ENCODE peak calls at places on chromosomes 13 and 19, in eight cellular contexts. One of them, this sample, is unnamed.

GRCh38 chr19:48308695-48309586 is 16.4 kb upstream of the EMP3 start:
- DNase-seq in pancreas: no peak
- DNase-seq in H7: peak
- DNase-seq in breast epithelium: no peak
- DNase-seq in mucosa of descending colon: no peak
- DNase-seq in brain microvascular endothelial cell: no peak
- DNase-seq in mesendoderm: peak
- DNase-seq in colonic mucosa: no peak
- DNase-seq in this sample: peak

GRCh38 chr13:71621152-71622124 is 245.6 kb downstream of the DACH1 start:
- DNase-seq in mucosa of descending colon: no peak
- DNase-seq in breast epithelium: no peak
- DNase-seq in pancreas: no peak
- DNase-seq in colonic mucosa: no peak
- DNase-seq in brain microvascular endothelial cell: no peak
- DNase-seq in H7: no peak
- DNase-seq in mesendoderm: peak
- DNase-seq in this sample: no peak

GRCh38 chr13:72221276-72221962 is 354.4 kb upstream of the DACH1 start:
- DNase-seq in H7: peak
- DNase-seq in brain microvascular endothelial cell: no peak
- DNase-seq in colonic mucosa: peak
- DNase-seq in mucosa of descending colon: peak
- DNase-seq in breast epithelium: peak
- DNase-seq in mesendoderm: peak
- DNase-seq in pancreas: peak
- DNase-seq in this sample: peak

GRCh38 chr13:87274209-87274819 is 396.9 kb upstream of the SLITRK5 start:
- DNase-seq in brain microvascular endothelial cell: no peak
- DNase-seq in breast epithelium: no peak
- DNase-seq in pancreas: no peak
- DNase-seq in mesendoderm: peak
- DNase-seq in mucosa of descending colon: no peak
- DNase-seq in colonic mucosa: peak
- DNase-seq in H7: peak
- DNase-seq in this sample: peak

GRCh38 chr19:38564981-38565685 is 52.6 kb downstream of the MAP4K1 start:
- DNase-seq in breast epithelium: no peak
- DNase-seq in mesendoderm: no peak
- DNase-seq in pancreas: no peak
- DNase-seq in mucosa of descending colon: no peak
- DNase-seq in brain microvascular endothelial cell: no peak
- DNase-seq in colonic mucosa: no peak
- DNase-seq in H7: peak
- DNase-seq in this sample: no peak

GRCh38 chr13:110797230-110797877 is 83.9 kb downstream of the ING1 start:
- DNase-seq in pancreas: no peak
- DNase-seq in breast epithelium: no peak
- DNase-seq in brain microvascular endothelial cell: no peak
- DNase-seq in mucosa of descending colon: no peak
- DNase-seq in H7: peak
- DNase-seq in mesendoderm: peak
- DNase-seq in colonic mucosa: no peak
- DNase-seq in this sample: peak

GRCh38 chr19:55383279-55383788 is 758 bp downstream of the TMEM238 start:
- DNase-seq in brain microvascular endothelial cell: no peak
- DNase-seq in mucosa of descending colon: no peak
- DNase-seq in colonic mucosa: peak
- DNase-seq in pancreas: no peak
- DNase-seq in mesendoderm: no peak
- DNase-seq in breast epithelium: no peak
- DNase-seq in H7: no peak
- DNase-seq in this sample: no peak

GRCh38 chr19:49216076-49216475 is 58.5 kb downstream of the TRPM4 start:
- DNase-seq in pancreas: no peak
- DNase-seq in brain microvascular endothelial cell: peak
- DNase-seq in colonic mucosa: no peak
- DNase-seq in H7: no peak
- DNase-seq in mesendoderm: peak
- DNase-seq in breast epithelium: no peak
- DNase-seq in mucosa of descending colon: no peak
- DNase-seq in this sample: peak

GRCh38 chr19:41299755-41300089 is 10.2 kb upstream of the CCDC97 start:
- DNase-seq in mucosa of descending colon: no peak
- DNase-seq in pancreas: no peak
- DNase-seq in breast epithelium: no peak
- DNase-seq in H7: no peak
- DNase-seq in brain microvascular endothelial cell: peak
- DNase-seq in colonic mucosa: no peak
- DNase-seq in mesendoderm: no peak
- DNase-seq in this sample: peak

GRCh38 chr13:47188802-47189201 is 291.9 kb upstream of the HTR2A start:
- DNase-seq in H7: no peak
- DNase-seq in brain microvascular endothelial cell: no peak
- DNase-seq in mesendoderm: peak
- DNase-seq in pancreas: no peak
- DNase-seq in colonic mucosa: no peak
- DNase-seq in breast epithelium: no peak
- DNase-seq in mucosa of descending colon: no peak
- DNase-seq in this sample: peak

GRCh38 chr19:41774515-41774980 is 19.2 kb downstream of the CEACAM6 start:
- DNase-seq in mucosa of descending colon: peak
- DNase-seq in H7: no peak
- DNase-seq in pancreas: no peak
- DNase-seq in brain microvascular endothelial cell: no peak
- DNase-seq in mesendoderm: no peak
- DNase-seq in breast epithelium: no peak
- DNase-seq in colonic mucosa: peak
- DNase-seq in this sample: no peak

GRCh38 chr19:39480337-39481228 is at the start of gene TIMM50:
- DNase-seq in pancreas: peak
- DNase-seq in H7: peak
- DNase-seq in mesendoderm: peak
- DNase-seq in brain microvascular endothelial cell: peak
- DNase-seq in colonic mucosa: peak
- DNase-seq in mucosa of descending colon: peak
- DNase-seq in breast epithelium: peak
- DNase-seq in this sample: peak

GRCh38 chr13:59043016-59043415 is 1120.7 kb downstream of the DIAPH3 start:
- DNase-seq in breast epithelium: no peak
- DNase-seq in brain microvascular endothelial cell: no peak
- DNase-seq in mucosa of descending colon: no peak
- DNase-seq in colonic mucosa: no peak
- DNase-seq in pancreas: no peak
- DNase-seq in H7: peak
- DNase-seq in mesendoderm: no peak
- DNase-seq in this sample: no peak

GRCh38 chr13:43516401-43516826 is 270.4 kb downstream of the ENOX1 start:
- DNase-seq in mesendoderm: no peak
- DNase-seq in mucosa of descending colon: no peak
- DNase-seq in H7: no peak
- DNase-seq in colonic mucosa: no peak
- DNase-seq in breast epithelium: no peak
- DNase-seq in pancreas: no peak
- DNase-seq in brain microvascular endothelial cell: no peak
- DNase-seq in this sample: peak

GRCh38 chr13:84917252-84917878 is 881.9 kb downstream of the SLITRK6 start:
- DNase-seq in breast epithelium: no peak
- DNase-seq in colonic mucosa: no peak
- DNase-seq in mesendoderm: peak
- DNase-seq in brain microvascular endothelial cell: no peak
- DNase-seq in H7: no peak
- DNase-seq in pancreas: no peak
- DNase-seq in mucosa of descending colon: no peak
- DNase-seq in this sample: peak

GRCh38 chr13:22748866-22749586 is 431.8 kb upstream of the SGCG start:
- DNase-seq in mesendoderm: no peak
- DNase-seq in brain microvascular endothelial cell: no peak
- DNase-seq in mucosa of descending colon: no peak
- DNase-seq in colonic mucosa: no peak
- DNase-seq in pancreas: no peak
- DNase-seq in breast epithelium: no peak
- DNase-seq in H7: no peak
- DNase-seq in this sample: peak

GRCh38 chr19:43780706-43781525 is at the start of gene KCNN4:
- DNase-seq in mucosa of descending colon: peak
- DNase-seq in brain microvascular endothelial cell: peak
- DNase-seq in pancreas: no peak
- DNase-seq in breast epithelium: no peak
- DNase-seq in colonic mucosa: peak
- DNase-seq in mesendoderm: no peak
- DNase-seq in H7: peak
- DNase-seq in this sample: peak

GRCh38 chr19:30393046-30393445 is 20.9 kb downstream of the ZNF536 start:
- DNase-seq in breast epithelium: no peak
- DNase-seq in brain microvascular endothelial cell: no peak
- DNase-seq in mucosa of descending colon: no peak
- DNase-seq in H7: no peak
- DNase-seq in pancreas: no peak
- DNase-seq in colonic mucosa: no peak
- DNase-seq in mesendoderm: no peak
- DNase-seq in this sample: no peak

DNA sequence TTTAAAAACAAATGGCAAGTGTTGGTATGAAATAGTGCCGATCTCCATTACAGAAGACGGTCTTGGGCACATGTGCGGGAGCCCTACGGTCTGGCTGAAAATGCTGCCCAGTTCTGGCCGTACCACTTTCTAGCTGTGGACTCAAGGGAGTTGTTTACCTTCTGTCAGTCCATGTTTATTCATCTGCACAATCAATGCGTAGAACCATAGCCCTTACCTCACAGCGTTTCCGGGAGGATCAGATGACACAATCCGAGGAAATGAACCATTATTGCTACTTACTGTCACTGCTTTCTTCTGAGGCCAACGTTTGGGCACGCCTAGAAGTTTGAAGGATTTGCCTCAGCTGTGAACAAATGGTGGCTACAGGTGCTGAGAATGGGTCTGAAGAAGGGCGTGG is 31.2 kb downstream of the GADD45B start:
- DNase-seq in brain microvascular endothelial cell: peak
- DNase-seq in pancreas: peak
- DNase-seq in breast epithelium: peak
- DNase-seq in mesendoderm: no peak
- DNase-seq in colonic mucosa: peak
- DNase-seq in H7: peak
- DNase-seq in mucosa of descending colon: no peak
- DNase-seq in this sample: peak
- H3K4me3 ChIP-seq in brain microvascular endothelial cell: no peak
- H3K4me3 ChIP-seq in pancreas: no peak
- H3K4me3 ChIP-seq in breast epithelium: no peak
- H3K4me3 ChIP-seq in mesendoderm: no peak
- H3K4me3 ChIP-seq in colonic mucosa: no peak
- H3K4me3 ChIP-seq in H7: no peak
- H3K4me3 ChIP-seq in mucosa of descending colon: no peak
- H3K4me3 ChIP-seq in this sample: no peak

GRCh38 chr19:46722004-46722380 is 5.1 kb upstream of the PRKD2 start:
- DNase-seq in pancreas: no peak
- DNase-seq in mucosa of descending colon: no peak
- DNase-seq in breast epithelium: no peak
- DNase-seq in brain microvascular endothelial cell: no peak
- DNase-seq in colonic mucosa: no peak
- DNase-seq in mesendoderm: no peak
- DNase-seq in H7: no peak
- DNase-seq in this sample: no peak

GRCh38 chr19:46723471-46723870 is 6.6 kb upstream of the PRKD2 start:
- DNase-seq in H7: peak
- DNase-seq in pancreas: no peak
- DNase-seq in breast epithelium: no peak
- DNase-seq in colonic mucosa: no peak
- DNase-seq in brain microvascular endothelial cell: no peak
- DNase-seq in mucosa of descending colon: no peak
- DNase-seq in mesendoderm: no peak
- DNase-seq in this sample: no peak

GRCh38 chr19:46724468-46724867 is 7.6 kb upstream of the PRKD2 start:
- DNase-seq in colonic mucosa: no peak
- DNase-seq in breast epithelium: no peak
- DNase-seq in H7: peak
- DNase-seq in pancreas: no peak
- DNase-seq in brain microvascular endothelial cell: no peak
- DNase-seq in mucosa of descending colon: no peak
- DNase-seq in mesendoderm: no peak
- DNase-seq in this sample: no peak

GRCh38 chr19:46722421-46723022 is 5.6 kb upstream of the PRKD2 start:
- DNase-seq in mesendoderm: no peak
- DNase-seq in H7: peak
- DNase-seq in breast epithelium: no peak
- DNase-seq in colonic mucosa: no peak
- DNase-seq in brain microvascular endothelial cell: no peak
- DNase-seq in mucosa of descending colon: no peak
- DNase-seq in pancreas: no peak
- DNase-seq in this sample: no peak

GRCh38 chr19:46723023-46723461 is 6.1 kb upstream of the PRKD2 start:
- DNase-seq in colonic mucosa: no peak
- DNase-seq in breast epithelium: no peak
- DNase-seq in pancreas: no peak
- DNase-seq in mesendoderm: no peak
- DNase-seq in H7: peak
- DNase-seq in mucosa of descending colon: no peak
- DNase-seq in brain microvascular endothelial cell: no peak
- DNase-seq in this sample: no peak
- H3K4me3 ChIP-seq in colonic mucosa: no peak
- H3K4me3 ChIP-seq in breast epithelium: no peak
- H3K4me3 ChIP-seq in pancreas: no peak
- H3K4me3 ChIP-seq in mesendoderm: no peak
- H3K4me3 ChIP-seq in H7: no peak
- H3K4me3 ChIP-seq in mucosa of descending colon: no peak
- H3K4me3 ChIP-seq in brain microvascular endothelial cell: no peak
- H3K4me3 ChIP-seq in this sample: no peak

DNA sequence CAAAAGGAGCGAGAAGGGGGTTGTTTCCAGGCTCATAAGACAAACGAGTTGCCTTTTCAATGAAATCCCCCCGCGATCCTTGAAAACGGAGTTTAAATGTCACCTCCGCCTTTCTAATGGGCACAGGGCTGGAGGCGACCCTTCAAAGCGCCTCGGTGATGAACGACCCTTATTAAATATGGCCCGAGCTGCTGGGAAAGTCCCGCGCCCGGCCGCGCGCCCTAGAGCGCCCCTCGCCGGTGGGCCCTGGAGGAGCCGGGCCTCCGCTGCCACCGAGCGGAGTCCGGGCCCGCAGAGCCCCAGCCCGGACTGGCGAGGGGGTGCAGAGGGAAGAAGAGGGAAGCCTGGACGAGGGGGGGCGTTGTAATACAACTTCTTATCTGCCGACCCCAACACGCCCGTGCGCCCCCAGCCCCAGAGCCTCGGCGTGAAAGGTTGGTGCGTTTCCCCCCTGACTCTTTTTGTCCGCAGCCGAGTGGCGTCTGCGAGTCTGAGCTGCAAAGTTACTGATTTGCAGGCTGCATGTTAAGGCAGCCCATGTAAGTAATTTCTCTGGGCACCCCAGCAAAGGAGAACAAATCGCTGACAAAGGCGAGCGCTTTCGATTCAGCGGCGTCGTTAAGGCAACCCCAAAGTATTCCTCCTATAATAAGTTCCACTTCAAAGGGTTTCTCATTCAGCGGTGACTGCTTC is 11.9 kb downstream of the ZIC5 start:
- DNase-seq in mucosa of descending colon: no peak
- DNase-seq in breast epithelium: no peak
- DNase-seq in colonic mucosa: no peak
- DNase-seq in mesendoderm: peak
- DNase-seq in brain microvascular endothelial cell: no peak
- DNase-seq in H7: peak
- DNase-seq in pancreas: no peak
- DNase-seq in this sample: no peak
- H3K4me3 ChIP-seq in mucosa of descending colon: no peak
- H3K4me3 ChIP-seq in breast epithelium: no peak
- H3K4me3 ChIP-seq in colonic mucosa: no peak
- H3K4me3 ChIP-seq in mesendoderm: peak
- H3K4me3 ChIP-seq in brain microvascular endothelial cell: peak
- H3K4me3 ChIP-seq in H7: peak
- H3K4me3 ChIP-seq in pancreas: no peak
- H3K4me3 ChIP-seq in this sample: no peak

GRCh38 chr13:32911506-32911905 is 104.7 kb upstream of the KL start:
- DNase-seq in pancreas: no peak
- DNase-seq in H7: peak
- DNase-seq in mucosa of descending colon: no peak
- DNase-seq in mesendoderm: peak
- DNase-seq in breast epithelium: no peak
- DNase-seq in colonic mucosa: no peak
- DNase-seq in brain microvascular endothelial cell: peak
- DNase-seq in this sample: peak
- H3K4me3 ChIP-seq in pancreas: no peak
- H3K4me3 ChIP-seq in H7: no peak
- H3K4me3 ChIP-seq in mucosa of descending colon: no peak
- H3K4me3 ChIP-seq in mesendoderm: no peak
- H3K4me3 ChIP-seq in breast epithelium: no peak
- H3K4me3 ChIP-seq in colonic mucosa: no peak
- H3K4me3 ChIP-seq in brain microvascular endothelial cell: no peak
- H3K4me3 ChIP-seq in this sample: no peak